ENCODE peak calls at places on chromosomes 1 and 21, in ten cellular contexts. O is heart right ventricle; U is ovary; I is fibroblast of mammary gland; F is AG10803; L is Peyer's patch; E is uterus; Q is mammary epithelial cell; N is neural progenitor cell; Y is CD8-positive, alpha-beta T cell. S is an unnamed sample.

GRCh38 chr21:41064325-41064724 is 103.6 kb upstream of the BACE2 start:
- DNase-seq in I (no peak), U (no peak), E (no peak), O (no peak), Y (no peak), F (peak; percentile 57), L (no peak), Q (no peak), N (no peak), S (no peak)

GRCh38 chr1:44924835-44925464 is 61.4 kb downstream of the EIF2B3 start:
- DNase-seq in Q (peak; percentile 70), O (no peak), E (no peak), Y (no peak), F (peak; percentile 79), L (no peak), U (no peak), N (peak; percentile 5), I (peak; percentile 89), S (no peak)

GRCh38 chr1:30417701-30418425 is 305.5 kb downstream of the MATN1 start:
- DNase-seq in Y (peak; percentile 41), U (no peak), I (no peak), E (peak; percentile 22), Q (no peak), N (no peak), F (no peak), O (no peak), L (no peak), S (peak; percentile 27)

GRCh38 chr1:201276891-201277290 is 6.4 kb upstream of the PKP1 start:
- DNase-seq in E (no peak), Q (no peak), I (no peak), U (no peak), N (no peak), L (no peak), O (no peak), Y (no peak), F (no peak), S (no peak)

GRCh38 chr21:42654179-42654912 is 925 bp downstream of the PDE9A start:
- DNase-seq in U (no peak), E (no peak), I (no peak), Q (peak; percentile 26), N (peak; percentile 88), L (no peak), Y (peak; percentile 62), O (no peak), F (no peak), S (no peak)

GRCh38 chr1:172902861-172903381 is 147.8 kb downstream of the TNFSF18 start:
- DNase-seq in F (peak; percentile 95), L (no peak), E (no peak), Q (peak; percentile 84), N (no peak), U (no peak), O (no peak), I (peak; percentile 76), Y (no peak), S (no peak)

GRCh38 chr1:159917533-159917932 is 7.8 kb downstream of the TAGLN2 start:
- DNase-seq in L (no peak), N (peak; percentile 39), E (no peak), Q (no peak), Y (no peak), F (no peak), I (no peak), U (no peak), O (no peak), S (no peak)

GRCh38 chr21:33135925-33136324 is 66.0 kb downstream of the OLIG1 start:
- DNase-seq in Y (no peak), L (no peak), Q (no peak), N (no peak), F (no peak), I (no peak), O (no peak), U (no peak), E (no peak), S (no peak)

GRCh38 chr1:20588634-20589225 is at the start of gene CDA:
- DNase-seq in E (peak; percentile 28), Y (no peak), U (no peak), N (no peak), L (no peak), O (no peak), Q (peak; percentile 92), I (no peak), F (no peak), S (peak; percentile 69)

GRCh38 chr1:240663160-240663879 is 51.4 kb upstream of the GREM2 start:
- DNase-seq in N (no peak), E (no peak), F (peak; percentile 75), Q (no peak), L (no peak), I (peak; percentile 87), O (no peak), U (no peak), Y (no peak), S (no peak)

GRCh38 chr1:24186993-24187790 is at the start of gene IFNLR1:
- DNase-seq in Y (peak; percentile 78), F (peak; percentile 11), E (peak; percentile 33), I (no peak), O (peak; percentile 47), N (peak; percentile 82), L (peak; percentile 84), U (peak; percentile 58), Q (peak; percentile 55), S (no peak)

GRCh38 chr1:227587968-227588367 is 24.6 kb downstream of the ZNF678 start:
- DNase-seq in Q (no peak), O (no peak), I (no peak), N (no peak), Y (no peak), U (no peak), L (no peak), F (no peak), E (no peak), S (no peak)

GRCh38 chr1:61131716-61132115 is 49.4 kb downstream of the NFIA start:
- DNase-seq in L (no peak), Y (no peak), O (no peak), F (no peak), N (no peak), I (peak; percentile 74), U (no peak), E (no peak), Q (no peak), S (no peak)

GRCh38 chr21:46552865-46553379 is 52.0 kb downstream of the S100B start:
- DNase-seq in I (no peak), E (no peak), Q (no peak), F (no peak), U (no peak), N (no peak), L (no peak), O (no peak), Y (no peak), S (peak; percentile 52)
- H3K4me3 ChIP-seq in I (no peak overlapping the region), E (no peak overlapping the region), Q (no peak overlapping the region), F (no peak overlapping the region), U (no peak overlapping the region), N (no peak overlapping the region), L (no peak overlapping the region), O (no peak overlapping the region), Y (peak overlapping the region; percentile 13), S (no peak overlapping the region)

DNA sequence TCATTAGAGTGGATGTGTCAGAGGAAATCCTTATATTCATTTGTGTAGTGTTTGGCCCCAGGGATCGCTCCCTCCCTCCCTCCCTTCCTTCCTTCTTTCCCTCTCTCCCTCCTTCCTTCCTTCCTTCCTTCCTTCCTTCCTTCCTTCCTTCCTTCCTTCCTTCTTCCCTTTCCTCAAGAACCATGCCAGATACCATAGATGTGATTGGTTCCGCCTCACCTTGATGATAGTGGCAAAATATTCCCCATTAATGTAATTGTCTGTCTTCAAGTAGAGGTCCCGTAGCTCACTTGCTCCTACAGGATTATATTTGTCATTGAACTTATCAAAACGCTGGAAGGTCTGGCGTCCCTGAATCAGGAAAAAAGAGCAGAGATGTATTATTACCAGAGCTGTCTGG is 7.8 kb upstream of the DENND2C start:
- DNase-seq in L (no peak), Q (no peak), F (no peak), N (no peak), E (no peak), U (no peak), I (no peak), O (no peak), Y (no peak), S (no peak)
- H3K4me3 ChIP-seq in L (no peak overlapping the region), Q (no peak overlapping the region), F (no peak overlapping the region), N (no peak overlapping the region), E (no peak overlapping the region), U (no peak overlapping the region), I (no peak overlapping the region), O (no peak overlapping the region), Y (no peak overlapping the region), S (no peak overlapping the region)

GRCh38 chr1:157153743-157154142 is 15.5 kb upstream of the ETV3 start:
- DNase-seq in L (no peak), U (no peak), F (no peak), Q (no peak), Y (no peak), N (no peak), O (no peak), I (no peak), E (no peak), S (no peak)

GRCh38 chr1:157154940-157155514 is 16.8 kb upstream of the ETV3 start:
- DNase-seq in I (peak; percentile 54), N (no peak), Q (peak; percentile 52), L (no peak), E (peak; percentile 38), U (peak; percentile 51), O (peak; percentile 37), F (no peak), Y (no peak), S (no peak)

GRCh38 chr1:157156058-157156541 is 17.9 kb upstream of the ETV3 start:
- DNase-seq in I (peak; percentile 53), Q (peak; percentile 27), U (peak; percentile 82), N (peak; percentile 91), Y (peak; percentile 88), L (peak; percentile 74), F (peak; percentile 63), O (peak; percentile 78), E (peak; percentile 76), S (peak; percentile 86)

GRCh38 chr1:157154291-157154690 is 16.1 kb upstream of the ETV3 start:
- DNase-seq in Q (no peak), F (no peak), I (no peak), U (no peak), N (no peak), Y (no peak), L (no peak), O (no peak), E (no peak), S (no peak)

GRCh38 chr1:157155658-157156057 is 17.5 kb upstream of the ETV3 start:
- DNase-seq in Y (no peak), Q (no peak), F (peak; percentile 17), O (peak; percentile 31), U (peak; percentile 25), L (no peak), E (no peak), N (no peak), I (no peak), S (no peak)
- H3K4me3 ChIP-seq in Y (no peak overlapping the region), Q (no peak overlapping the region), F (peak overlapping the region; percentile 41), O (no peak overlapping the region), U (no peak overlapping the region), L (no peak overlapping the region), E (no peak overlapping the region), N (no peak overlapping the region), I (no peak overlapping the region), S (no peak overlapping the region)

GRCh38 chr21:16280731-16281130 is 550.9 kb downstream of the USP25 start:
- DNase-seq in Q (no peak), Y (no peak), E (no peak), N (no peak), I (peak; percentile 48), U (no peak), O (no peak), F (no peak), L (no peak), S (no peak)

GRCh38 chr21:16285646-16286223 is 556.0 kb downstream of the USP25 start:
- DNase-seq in Q (no peak), Y (no peak), O (no peak), F (no peak), U (no peak), L (no peak), E (no peak), I (no peak), N (no peak), S (no peak)

GRCh38 chr21:16279658-16280581 is 550.1 kb downstream of the USP25 start:
- DNase-seq in Y (no peak), U (peak; percentile 59), O (no peak), I (peak; percentile 61), N (peak; percentile 77), Q (no peak), F (peak; percentile 44), L (no peak), E (peak; percentile 30), S (peak; percentile 75)
- H3K4me3 ChIP-seq in Y (no peak overlapping the region), U (peak overlapping the region; percentile 28), O (no peak overlapping the region), I (peak overlapping the region; percentile 34), N (no peak overlapping the region), Q (no peak overlapping the region), F (peak overlapping the region; percentile 40), L (no peak overlapping the region), E (peak overlapping the region; percentile 20), S (peak overlapping the region; percentile 23)